ENCODE peak calls at places on chromosomes 2 and 18, in six cellular contexts. H is IMR-90; K is hippocampal formation; U is GM19239; T is T47D; I is stimulated activated CD8-positive, alpha-beta memory T cell treated with anti-CD3 and anti-CD28 coated beads, Interleukin-4, amount 100 ng/mL, for 1 hour. B is an unnamed sample.

GRCh38 chr2:2909086-2910035 is 468.3 kb downstream of the EIPR1 start:
- DNase-seq in I (no peak), H (no peak), U (no peak), T (no peak), K (no peak), B (no peak)

GRCh38 chr2:168450752-168451151 is 5.3 kb upstream of the CERS6 start:
- DNase-seq in I (no peak), U (no peak), K (no peak), T (no peak), H (no peak), B (no peak)

GRCh38 chr2:99512081-99512480 is 22.3 kb upstream of the REV1 start:
- DNase-seq in K (no peak), I (no peak), H (no peak), T (no peak), U (no peak), B (no peak)

GRCh38 chr2:53445376-53446072 is 322.1 kb upstream of the CHAC2 start:
- DNase-seq in U (no peak), I (no peak), T (no peak), H (peak; percentile 74), K (no peak), B (no peak)

GRCh38 chr2:60318544-60318943 is 234.9 kb downstream of the BCL11A start:
- DNase-seq in H (no peak), T (no peak), I (no peak), U (no peak), K (no peak), B (no peak)

GRCh38 chr18:76256897-76257500 is 238.0 kb downstream of the ZNF516 start:
- DNase-seq in U (no peak), I (no peak), K (peak; percentile 39), H (peak; percentile 75), T (peak; percentile 63), B (no peak)

GRCh38 chr2:36565712-36566111 is 32.3 kb downstream of the FEZ2 start:
- DNase-seq in I (no peak), T (no peak), K (no peak), U (no peak), H (no peak), B (no peak)

GRCh38 chr2:129253461-129253812 is 726.0 kb upstream of the RAB6C start:
- DNase-seq in H (no peak), K (peak; percentile 6), T (peak; percentile 61), U (no peak), I (no peak), B (no peak)

GRCh38 chr2:150588210-150588870 is 100.9 kb upstream of the RND3 start:
- DNase-seq in I (no peak), K (no peak), U (no peak), T (peak; percentile 80), H (no peak), B (no peak)

GRCh38 chr2:70596739-70597138 is 43.1 kb upstream of the TGFA start:
- DNase-seq in K (no peak), T (peak; percentile 59), I (no peak), U (no peak), H (no peak), B (no peak)

GRCh38 chr2:162011718-162012564 is 62.1 kb downstream of the DPP4 start:
- DNase-seq in U (no peak), K (no peak), I (no peak), T (no peak), H (no peak), B (no peak)

B was measured in NCI-H524 treated with DMSO at 0.1 percent for 48 hours.